ENCODE peak calls at places on chromosomes 16 and 17, in four cellular contexts. One of them, this sample, is unnamed.
A peak's percentile ranks its signal among the peaks of the same experiment; 100 is the strongest.

GRCh38 chr17:66343531-66344078 is 41.2 kb downstream of the PRKCA start:
- DNase-seq in A673: no peak
- DNase-seq in prostate gland: no peak
- DNase-seq in amniotic epithelial cell: peak; percentile 99
- DNase-seq in this sample: no peak

GRCh38 chr16:73037331-73037745 is 10.6 kb downstream of the ZFHX3 start:
- DNase-seq in A673: peak; percentile 45
- DNase-seq in prostate gland: no peak
- DNase-seq in amniotic epithelial cell: no peak
- DNase-seq in this sample: peak; percentile 47

GRCh38 chr16:85136213-85136704 is 24.0 kb upstream of the CIBAR2 start:
- DNase-seq in A673: no peak
- DNase-seq in prostate gland: no peak
- DNase-seq in amniotic epithelial cell: peak; percentile 67
- DNase-seq in this sample: no peak

GRCh38 chr17:13735444-13735843 is 133.7 kb upstream of the HS3ST3A1 start:
- DNase-seq in A673: no peak
- DNase-seq in prostate gland: no peak
- DNase-seq in amniotic epithelial cell: no peak
- DNase-seq in this sample: no peak

GRCh38 chr16:84464116-84464515 is 40.3 kb downstream of the MEAK7 start:
- DNase-seq in A673: no peak
- DNase-seq in prostate gland: no peak
- DNase-seq in amniotic epithelial cell: no peak
- DNase-seq in this sample: no peak

GRCh38 chr16:19393226-19394074 is 24.2 kb upstream of the TMC5 start:
- DNase-seq in A673: peak; percentile 77
- DNase-seq in prostate gland: peak; percentile 59
- DNase-seq in amniotic epithelial cell: peak; percentile 90
- DNase-seq in this sample: no peak

GRCh38 chr17:30062372-30062771 is 54.2 kb upstream of the NSRP1 start:
- DNase-seq in A673: no peak
- DNase-seq in prostate gland: no peak
- DNase-seq in amniotic epithelial cell: no peak
- DNase-seq in this sample: no peak

GRCh38 chr16:48580925-48581500 is 29.0 kb downstream of the N4BP1 start:
- DNase-seq in A673: no peak
- DNase-seq in prostate gland: no peak
- DNase-seq in amniotic epithelial cell: no peak
- DNase-seq in this sample: no peak

This sample was measured in BE2C.